ENCODE peak calls at places on chromosomes 2 and 18, in four cellular contexts. B is GM12878, X is HepG2, G is K562. D is an unnamed sample.

GRCh38 chr2:172437419-172438063 is 10.2 kb downstream of the ITGA6 start:
- DNase-seq in G (no peak), X (no peak), B (peak; percentile 16), D (no peak)

GRCh38 chr2:70546376-70546775 is 7.2 kb downstream of the TGFA start:
- DNase-seq in B (no peak), G (no peak), X (no peak), D (no peak)

GRCh38 chr2:39437522-39438296 is 624 bp upstream of the MAP4K3 start:
- DNase-seq in G (peak; percentile 76), X (peak; percentile 69), B (no peak), D (peak; percentile 63)

GRCh38 chr18:9849407-9849961 is 36.3 kb upstream of the TXNDC2 start:
- DNase-seq in X (no peak), G (peak; percentile 90), B (no peak), D (no peak)

GRCh38 chr2:3807853-3808252 is 104.5 kb downstream of the DCDC2C start:
- DNase-seq in X (peak; percentile 12), G (no peak), B (no peak), D (peak; percentile 62)

GRCh38 chr2:4340536-4340935 is 637.2 kb downstream of the DCDC2C start:
- DNase-seq in B (no peak), X (no peak), G (no peak), D (no peak)

GRCh38 chr18:55906533-55906932 is 318.5 kb upstream of the TCF4 start:
- DNase-seq in X (no peak), G (no peak), B (no peak), D (no peak)

GRCh38 chr2:45301307-45302010 is 292.2 kb upstream of the SIX2 start:
- DNase-seq in G (no peak), X (no peak), B (no peak), D (no peak)

GRCh38 chr2:142082363-142082762 is 48.5 kb downstream of the LRP1B start:
- DNase-seq in X (no peak), B (no peak), G (no peak), D (no peak)

GRCh38 chr2:167271941-167272340 is 383.7 kb downstream of the XIRP2 start:
- DNase-seq in G (no peak), X (no peak), B (no peak), D (no peak)

GRCh38 chr18:80208620-80209019 is 38.7 kb downstream of the PARD6G start:
- DNase-seq in G (no peak), B (no peak), X (no peak), D (no peak)

GRCh38 chr18:50879302-50880107 is 587 bp downstream of the ME2 start:
- DNase-seq in B (no peak), G (peak; percentile 44), X (peak; percentile 18), D (peak; percentile 38)

GRCh38 chr2:45715601-45716379 is 64.3 kb downstream of the PRKCE start:
- DNase-seq in G (no peak), X (no peak), B (no peak), D (no peak)

GRCh38 chr2:10909050-10909995 is 2.4 kb upstream of the KCNF1 start:
- DNase-seq in X (peak; percentile 23), G (peak; percentile 50), B (no peak), D (peak; percentile 42)

GRCh38 chr18:60019463-60019840 is 119.7 kb downstream of the PMAIP1 start:
- DNase-seq in X (no peak), B (no peak), G (no peak), D (no peak)

GRCh38 chr18:77092104-77093066 is 40.2 kb downstream of the MBP start:
- DNase-seq in B (no peak), G (no peak), X (no peak), D (no peak)

GRCh38 chr2:1366546-1367134 is 46.6 kb upstream of the TPO start:
- DNase-seq in G (no peak), B (no peak), X (no peak), D (no peak)

GRCh38 chr2:9002637-9003365 is 683 bp downstream of the MBOAT2 start:
- DNase-seq in B (no peak), X (no peak), G (peak; percentile 59), D (peak; percentile 37)

GRCh38 chr2:230400041-230400440 is 16.0 kb upstream of the SP100 start:
- DNase-seq in G (no peak), B (no peak), X (no peak), D (no peak)

GRCh38 chr2:11355194-11356053 is 11.0 kb upstream of the ROCK2 start:
- DNase-seq in G (no peak), B (no peak), X (no peak), D (no peak)

GRCh38 chr2:11867926-11868325 is 121.5 kb downstream of the LPIN1 start:
- DNase-seq in G (peak; percentile 91), B (no peak), X (no peak), D (no peak)

GRCh38 chr2:160751021-160751420 is 257.4 kb upstream of the RBMS1 start:
- DNase-seq in X (no peak), B (no peak), G (no peak), D (no peak)

GRCh38 chr2:84797271-84797670 is 83.6 kb downstream of the TRABD2A start:
- DNase-seq in G (no peak), B (no peak), X (no peak), D (no peak)

GRCh38 chr2:179336782-179337534 is 72.3 kb upstream of the SESTD1 start:
- DNase-seq in B (no peak), G (no peak), X (no peak), D (no peak)

GRCh38 chr2:1168856-1169255 is 218.2 kb downstream of the SNTG2 start:
- DNase-seq in B (no peak), X (no peak), G (no peak), D (no peak)

GRCh38 chr2:36889782-36890181 is 76.6 kb downstream of the STRN start:
- DNase-seq in G (peak; percentile 4), B (no peak), X (peak; percentile 35), D (peak; percentile 82)

GRCh38 chr2:199697469-199697868 is 153.5 kb downstream of the FTCDNL1 start:
- DNase-seq in X (no peak), G (no peak), B (no peak), D (no peak)

GRCh38 chr2:180291552-180292421 is 284.7 kb upstream of the CWC22 start:
- DNase-seq in B (no peak), G (no peak), X (no peak), D (peak; percentile 4)

GRCh38 chr2:128622916-128623620 is 304.4 kb upstream of the HS6ST1 start:
- DNase-seq in G (no peak), X (no peak), B (no peak), D (no peak)

GRCh38 chr18:34738173-34738894 is 28.2 kb downstream of the DTNA start:
- DNase-seq in G (no peak), B (no peak), X (peak; percentile 39), D (no peak)

GRCh38 chr2:127092951-127093516 is 13.9 kb downstream of the BIN1 start:
- DNase-seq in B (no peak), G (no peak), X (no peak), D (no peak)

DNA sequence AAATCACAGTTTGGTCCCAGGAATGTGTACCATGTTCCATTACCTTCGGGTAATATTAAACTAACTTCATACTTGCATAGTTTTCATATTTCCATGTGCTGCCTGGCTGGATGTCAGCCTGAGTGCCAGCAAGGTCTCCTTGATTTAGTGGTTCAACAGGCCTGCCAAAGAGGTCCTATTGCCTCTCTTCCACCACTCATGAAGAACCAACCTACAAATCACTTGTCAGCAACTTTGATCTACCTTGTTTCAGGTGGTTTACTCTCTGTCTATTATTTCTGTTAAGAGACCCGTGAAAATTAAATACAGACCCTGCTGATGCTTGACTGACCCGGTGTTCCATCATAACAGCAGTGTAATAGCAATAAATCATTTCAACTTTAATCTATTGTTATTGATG is 1220.4 kb upstream of the ACVR2A start:
- DNase-seq in X (no peak), B (no peak), G (no peak), D (no peak)
- TF ChIP-seq EP300 in X (no peak), B (no peak), G (no peak), D (no peak)

DNA sequence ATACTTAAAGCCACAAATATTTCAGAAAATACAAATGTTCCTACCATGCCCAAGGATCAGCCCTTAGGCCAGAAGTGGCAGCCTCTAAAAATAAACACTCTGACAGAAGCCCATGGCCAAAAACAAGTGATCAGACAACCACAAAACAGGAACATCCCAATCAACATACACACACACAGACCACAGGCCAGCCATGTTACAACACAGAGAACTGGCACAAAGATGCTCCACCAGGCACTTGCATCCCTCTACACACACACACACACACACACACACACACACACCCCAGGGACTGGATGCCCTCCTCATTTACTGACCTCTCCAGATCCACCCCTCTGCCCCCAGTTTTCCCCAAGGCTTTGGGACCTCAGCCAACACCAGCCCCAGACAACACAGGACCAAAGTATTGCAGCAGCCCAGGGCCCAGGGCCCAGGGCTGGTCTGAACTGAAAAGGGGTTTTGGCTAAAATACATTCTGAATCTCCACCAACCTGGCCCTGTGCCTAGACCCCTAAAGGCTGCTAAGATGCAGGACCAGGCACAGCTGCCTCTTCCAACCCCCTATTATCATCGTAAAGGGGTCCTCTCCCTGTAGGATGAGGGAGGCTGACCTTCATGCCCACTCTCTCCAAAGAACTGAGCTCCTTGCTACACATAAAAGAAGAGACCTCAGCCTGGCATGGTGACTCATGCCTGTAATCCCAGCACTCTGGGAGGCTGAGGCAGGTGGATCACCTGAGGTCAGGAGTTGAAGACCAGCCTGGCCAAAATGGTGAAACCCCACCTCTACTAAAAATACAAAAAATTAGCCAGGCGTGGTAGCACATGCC is 151.4 kb downstream of the TNS1 start:
- DNase-seq in B (no peak), G (no peak), X (no peak), D (no peak)
- TF ChIP-seq BHLHE40 in B (no peak), G (no peak), X (no peak), D (no peak)

DNA sequence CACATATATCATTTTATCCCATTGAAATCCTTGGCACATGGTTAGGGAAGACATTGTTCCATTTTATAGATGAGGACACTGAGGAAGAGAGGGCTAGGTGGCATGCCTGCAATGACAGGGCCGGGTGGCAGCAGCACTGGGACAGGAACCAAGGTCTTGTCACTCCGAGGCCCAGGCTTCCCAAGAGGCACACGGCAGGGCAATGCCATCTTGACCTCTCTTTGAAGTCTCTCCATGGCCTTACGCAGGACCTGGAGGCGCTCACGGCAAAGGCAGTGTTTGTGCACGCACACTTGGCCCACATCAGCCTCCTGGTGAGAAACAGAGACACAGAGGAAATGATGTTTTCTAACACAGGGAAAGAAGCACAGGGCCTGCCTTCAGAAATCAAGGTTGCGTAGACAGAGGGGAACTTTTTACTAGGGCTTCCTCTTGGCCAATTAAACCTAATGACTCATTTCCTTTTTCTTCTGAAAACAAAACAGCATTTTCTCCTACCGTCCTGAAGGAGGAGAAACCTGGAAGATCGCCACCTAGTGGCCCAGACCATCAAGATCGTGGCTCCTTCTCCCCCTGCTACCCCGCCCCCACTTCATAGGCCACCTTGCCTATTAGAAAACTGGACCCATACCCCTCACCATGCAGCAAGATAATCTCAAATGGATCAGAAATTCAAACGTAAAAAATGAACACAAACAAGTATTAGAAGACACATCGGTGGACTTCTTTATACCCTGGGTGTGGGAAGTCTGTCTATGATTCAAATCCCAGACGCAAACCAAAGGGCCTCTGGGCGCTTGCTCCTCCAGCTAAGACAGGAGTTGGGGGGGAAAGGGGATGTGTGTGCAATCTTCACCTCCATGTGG is 74.6 kb upstream of the SP3 start:
- DNase-seq in G (peak; percentile 95), X (peak; percentile 88), B (peak; percentile 84), D (peak; percentile 62)
- TF ChIP-seq EP300 in G (peak; percentile 63), X (no peak), B (no peak), D (no peak)

DNA sequence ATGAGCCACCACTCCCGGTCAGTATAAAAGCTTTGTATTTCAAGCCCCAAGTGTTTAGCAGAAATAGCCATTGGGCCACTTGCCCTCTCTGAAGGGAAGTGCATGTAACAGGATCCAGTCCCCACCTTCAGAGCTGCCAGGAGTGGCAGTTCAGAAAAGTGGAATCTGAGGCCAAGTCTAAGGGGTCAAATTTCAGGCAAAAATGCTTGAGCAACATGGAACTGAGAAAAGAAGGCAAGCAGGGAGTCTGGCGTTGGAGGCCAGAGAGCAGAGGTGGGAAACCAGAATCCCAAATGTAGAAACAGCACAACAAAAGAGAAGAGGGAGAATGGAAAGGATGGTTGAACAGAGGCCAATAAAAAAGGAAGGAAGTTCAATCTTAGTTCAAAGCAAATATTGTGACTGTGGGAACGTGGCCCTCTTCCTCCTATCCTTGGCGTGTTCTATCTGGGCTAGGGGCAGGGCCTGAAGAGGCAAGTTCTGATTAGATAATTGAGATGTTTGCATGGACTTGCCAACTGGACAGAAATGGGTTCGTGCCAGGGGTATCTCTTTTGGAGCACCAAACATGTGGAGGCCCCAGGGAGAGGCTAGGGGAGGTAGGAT is 102.2 kb downstream of the AP1S3 start:
- DNase-seq in B (no peak), G (no peak), X (no peak), D (no peak)
- TF ChIP-seq BHLHE40 in B (no peak), G (no peak), X (no peak), D (no peak)

D was measured in A549.